ENCODE peak calls at places on chromosomes 11 and 22, in seven cellular contexts. A is T-cell; O is NCI-H345; M is activated CD8-positive, alpha-beta T cell treated with anti-CD3 and anti-CD28 coated beads for 36 hours; I is WTC11; D is activated naive CD8-positive, alpha-beta T cell treated with anti-CD3 and anti-CD28 coated beads, Interleukin-2, amount 50 U/mL, for 24 hours; Z is activated CD4-positive, alpha-beta T cell treated with anti-CD3 and anti-CD28 coated beads, Interleukin-2, amount 10 ng/mL, durations not matched to agents 7 days and 5 days. Q is an unnamed sample.
A peak's percentile ranks its signal among the peaks of the same experiment; 100 is the strongest.

GRCh38 chr11:71931245-71931602 is 2.4 kb downstream of the RNF121 start:
- DNase-seq in D (no peak), A (no peak), I (no peak), M (no peak), O (no peak), Z (no peak), Q (no peak)

GRCh38 chr11:95363710-95364109 is 132.7 kb upstream of the SESN3 start:
- DNase-seq in I (peak; percentile 65), M (no peak), Z (no peak), D (no peak), O (peak; percentile 78), A (no peak), Q (no peak)

GRCh38 chr11:31795706-31796522 is 15.2 kb downstream of the PAX6 start:
- DNase-seq in M (no peak), O (no peak), Z (no peak), D (no peak), A (no peak), I (no peak), Q (no peak)

GRCh38 chr22:46326066-46326680 is 9.3 kb upstream of the TRMU start:
- DNase-seq in I (no peak), A (no peak), O (no peak), D (no peak), Z (no peak), M (no peak), Q (no peak)

GRCh38 chr11:71284525-71285092 is 32.2 kb upstream of the SHANK2 start:
- DNase-seq in I (no peak), Z (no peak), A (no peak), O (peak; percentile 55), M (no peak), D (no peak), Q (no peak)

GRCh38 chr11:36411202-36411640 is 98.9 kb downstream of the TRAF6 start:
- DNase-seq in D (peak; percentile 23), M (peak; percentile 24), Z (no peak), I (no peak), O (no peak), A (peak; percentile 20), Q (peak; percentile 26)

GRCh38 chr22:20205964-20206708 is 55.3 kb upstream of the CCDC188 start:
- DNase-seq in D (peak; percentile 75), M (peak; percentile 84), I (no peak), O (no peak), Z (peak; percentile 78), A (peak; percentile 63), Q (peak; percentile 32)

GRCh38 chr11:70040869-70041501 is 37.1 kb upstream of the ANO1 start:
- DNase-seq in A (no peak), Z (no peak), I (no peak), D (no peak), M (no peak), O (no peak), Q (no peak)

GRCh38 chr11:114102993-114103896 is 43.7 kb downstream of the ZBTB16 start:
- DNase-seq in A (no peak), M (peak; percentile 21), D (no peak), I (no peak), O (no peak), Z (peak; percentile 48), Q (no peak)

GRCh38 chr22:44165286-44165874 is 15.3 kb upstream of the PARVG start:
- DNase-seq in Z (no peak), O (no peak), D (no peak), A (no peak), M (no peak), I (no peak), Q (no peak)

GRCh38 chr11:8814209-8814922 is 96.6 kb upstream of the AKIP1 start:
- DNase-seq in D (no peak), O (no peak), M (no peak), Z (no peak), A (no peak), I (no peak), Q (no peak)

GRCh38 chr11:71421392-71421950 is 26.7 kb downstream of the DHCR7 start:
- DNase-seq in M (no peak), I (no peak), O (no peak), A (no peak), Z (no peak), D (no peak), Q (no peak)

GRCh38 chr22:17576475-17576874 is 13.2 kb downstream of the SLC25A18 start:
- DNase-seq in A (no peak), I (no peak), O (peak; percentile 36), M (no peak), D (no peak), Z (no peak), Q (no peak)

GRCh38 chr11:10657308-10658271 is 36.0 kb downstream of the IRAG1 start:
- DNase-seq in Z (no peak), A (no peak), O (no peak), I (no peak), D (peak; percentile 12), M (peak; percentile 35), Q (peak; percentile 41)

GRCh38 chr22:40406063-40406890 is 35.9 kb downstream of the SGSM3 start:
- DNase-seq in Z (no peak), M (no peak), A (no peak), D (no peak), I (no peak), O (no peak), Q (no peak)

GRCh38 chr11:3617990-3618389 is 23.8 kb downstream of the ART5 start:
- DNase-seq in A (no peak), M (no peak), Z (no peak), O (no peak), D (no peak), I (no peak), Q (no peak)

GRCh38 chr11:75503531-75504099 is 22.1 kb downstream of the GDPD5 start:
- DNase-seq in M (no peak), D (no peak), O (no peak), Z (no peak), A (no peak), I (no peak), Q (no peak)

GRCh38 chr11:133541331-133542095 is 9.2 kb upstream of the OPCML start:
- DNase-seq in I (peak; percentile 79), Z (no peak), M (no peak), A (no peak), O (no peak), D (no peak), Q (no peak)

GRCh38 chr22:45023431-45023830 is 13.6 kb upstream of the PHF21B start:
- DNase-seq in A (no peak), Z (no peak), O (no peak), M (no peak), I (no peak), D (no peak), Q (no peak)

GRCh38 chr11:1256257-1257045 is 33.6 kb downstream of the MUC5B start:
- DNase-seq in D (no peak), Z (no peak), O (no peak), A (no peak), I (no peak), M (no peak), Q (no peak)

GRCh38 chr11:100681064-100681502 is 6.0 kb upstream of the ARHGAP42 start:
- DNase-seq in O (peak; percentile 59), I (peak; percentile 50), Z (peak; percentile 57), D (peak; percentile 26), M (peak; percentile 63), A (no peak), Q (no peak)

GRCh38 chr22:45302047-45302446 is 7.7 kb upstream of the FAM118A start:
- DNase-seq in A (no peak), O (peak; percentile 28), Z (no peak), I (no peak), D (no peak), M (no peak), Q (no peak)

GRCh38 chr11:120511804-120512726 is 517 bp downstream of the GRIK4 start:
- DNase-seq in I (peak; percentile 45), D (no peak), A (no peak), O (no peak), M (no peak), Z (no peak), Q (no peak)

GRCh38 chr11:44275961-44276550 is 33.9 kb downstream of the ALX4 start:
- DNase-seq in O (no peak), Z (no peak), A (no peak), I (no peak), D (no peak), M (no peak), Q (no peak)

GRCh38 chr11:60902625-60903024 is 3.8 kb downstream of the PRPF19 start:
- DNase-seq in A (no peak), O (no peak), I (no peak), D (no peak), M (no peak), Z (no peak), Q (no peak)

GRCh38 chr11:11611381-11611780 is 10.4 kb downstream of the GALNT18 start:
- DNase-seq in A (no peak), I (no peak), M (no peak), Z (no peak), O (no peak), D (no peak), Q (no peak)

GRCh38 chr11:19979519-19979845 is 180.8 kb downstream of the DBX1 start:
- DNase-seq in D (no peak), I (no peak), O (no peak), Z (no peak), A (no peak), M (no peak), Q (no peak)

GRCh38 chr22:28773461-28773867 is 969 bp downstream of the CCDC117 start:
- DNase-seq in A (no peak), D (no peak), M (no peak), I (no peak), O (no peak), Z (no peak), Q (no peak)

GRCh38 chr11:133476570-133477262 is 55.6 kb downstream of the OPCML start:
- DNase-seq in O (no peak), D (no peak), I (peak; percentile 29), A (no peak), Z (no peak), M (no peak), Q (no peak)

GRCh38 chr22:29207562-29208501 is 2.1 kb downstream of the EMID1 start:
- DNase-seq in D (no peak), I (no peak), A (no peak), Z (no peak), M (no peak), O (no peak), Q (no peak)

GRCh38 chr11:64245797-64246623 is 733 bp downstream of the PPP1R14B start:
- DNase-seq in Z (peak; percentile 57), A (peak; percentile 38), M (peak; percentile 90), I (no peak), O (peak; percentile 58), D (peak; percentile 80), Q (peak; percentile 50)

GRCh38 chr11:28463826-28464225 is 355.6 kb downstream of the METTL15 start:
- DNase-seq in Z (no peak), A (no peak), M (no peak), O (no peak), D (no peak), I (no peak), Q (no peak)

GRCh38 chr11:70027451-70027850 is 50.7 kb upstream of the ANO1 start:
- DNase-seq in A (no peak), O (no peak), Z (no peak), D (no peak), M (no peak), I (no peak), Q (no peak)

GRCh38 chr11:78715639-78716311 is 141.1 kb upstream of the NARS2 start:
- DNase-seq in Z (peak; percentile 45), A (no peak), D (peak; percentile 63), O (peak; percentile 88), I (peak; percentile 89), M (peak; percentile 78), Q (no peak)

GRCh38 chr11:64747961-64748715 is 4.2 kb upstream of the RASGRP2 start:
- DNase-seq in O (no peak), D (no peak), M (no peak), A (no peak), Z (no peak), I (no peak), Q (no peak)

Q was measured in CD4-positive, CD25-positive, alpha-beta regulatory T cell.